ENCODE peak calls at places on chromosomes 13 and 19, in six cellular contexts. G, S, B, O, J and T are unnamed samples.

GRCh38 chr19:50906217-50906616 is 5.0 kb downstream of the KLK4 start:
- DNase-seq in B (no peak), J (no peak), S (peak; percentile 39), O (peak; percentile 14), G (peak; percentile 51), T (no peak)

GRCh38 chr19:18419699-18420460 is 682 bp downstream of the SSBP4 start:
- DNase-seq in J (no peak), G (no peak), B (no peak), S (no peak), O (peak; percentile 65), T (no peak)

GRCh38 chr13:71712988-71713653 is 153.9 kb downstream of the DACH1 start:
- DNase-seq in J (no peak), S (no peak), G (no peak), B (no peak), O (no peak), T (no peak)

GRCh38 chr13:39510296-39510695 is 92.7 kb downstream of the LHFPL6 start:
- DNase-seq in G (no peak), B (no peak), S (no peak), J (no peak), O (no peak), T (no peak)

GRCh38 chr13:21478881-21479808 is 20.0 kb upstream of the ZDHHC20 start:
- DNase-seq in B (no peak), J (no peak), S (peak; percentile 71), G (no peak), O (peak; percentile 30), T (no peak)

GRCh38 chr13:67299072-67299635 is 69.0 kb upstream of the PCDH9 start:
- DNase-seq in S (peak; percentile 47), B (no peak), O (no peak), J (no peak), G (no peak), T (no peak)

GRCh38 chr13:27622102-27622820 is 569 bp downstream of the POLR1D start:
- DNase-seq in G (no peak), O (peak; percentile 35), B (no peak), J (no peak), S (peak; percentile 20), T (no peak)

GRCh38 chr19:16076154-16076957 is at the start of gene TPM4:
- DNase-seq in G (peak; percentile 84), O (peak; percentile 94), S (peak; percentile 93), J (peak; percentile 96), B (peak; percentile 87), T (peak; percentile 99)

GRCh38 chr13:85582890-85583289 is 216.3 kb downstream of the SLITRK6 start:
- DNase-seq in G (no peak), J (no peak), O (no peak), S (no peak), B (no peak), T (no peak)

GRCh38 chr13:98576215-98576945 is 527 bp downstream of the STK24 start:
- DNase-seq in B (no peak), O (peak; percentile 70), G (peak; percentile 59), S (peak; percentile 12), J (peak; percentile 49), T (peak; percentile 82)

GRCh38 chr19:49301165-49301865 is 23.7 kb downstream of the SLC6A16 start:
- DNase-seq in B (peak; percentile 40), G (peak; percentile 79), J (peak; percentile 85), O (peak; percentile 84), S (peak; percentile 78), T (peak; percentile 71)

GRCh38 chr13:30745917-30746686 is 10.8 kb downstream of the ALOX5AP start:
- DNase-seq in O (peak; percentile 54), B (no peak), G (no peak), S (no peak), J (peak; percentile 47), T (no peak)

GRCh38 chr19:18576383-18576782 is 4.7 kb downstream of the UBA52 start:
- DNase-seq in G (no peak), S (no peak), B (no peak), J (no peak), O (no peak), T (no peak)

GRCh38 chr13:114142640-114143490 is 10.4 kb upstream of the RASA3 start:
- DNase-seq in J (peak; percentile 66), B (no peak), S (no peak), O (peak; percentile 78), G (peak; percentile 63), T (peak; percentile 64)

GRCh38 chr19:38045554-38046253 is 138.7 kb downstream of the SIPA1L3 start:
- DNase-seq in B (no peak), J (no peak), O (no peak), G (no peak), S (no peak), T (no peak)

GRCh38 chr19:38047048-38047435 is 140.0 kb downstream of the SIPA1L3 start:
- DNase-seq in S (peak; percentile 45), J (no peak), G (no peak), B (no peak), O (no peak), T (no peak)

GRCh38 chr19:38047641-38048040 is 140.6 kb downstream of the SIPA1L3 start:
- DNase-seq in O (no peak), G (no peak), J (no peak), S (no peak), B (no peak), T (no peak)

GRCh38 chr19:38044267-38045111 is 137.5 kb downstream of the SIPA1L3 start:
- DNase-seq in O (no peak), S (peak; percentile 42), G (no peak), B (no peak), J (no peak), T (no peak)

GRCh38 chr19:38046254-38047047 is 139.4 kb downstream of the SIPA1L3 start:
- DNase-seq in J (no peak), G (peak; percentile 35), S (no peak), O (peak; percentile 68), B (no peak), T (no peak)
- TF ChIP-seq CTCF in J (no peak), G (no peak), S (no peak), O (no peak), B (no peak), T (no peak)

GRCh38 chr19:3434630-3435553 is 45.4 kb downstream of the SMIM24 start:
- DNase-seq in B (peak; percentile 90), S (peak; percentile 95), J (peak; percentile 95), G (peak; percentile 95), O (peak; percentile 96), T (peak; percentile 98)
- TF ChIP-seq EP300 in B (peak; percentile 83), S (no peak), J (no peak), G (no peak), O (no peak), T (no peak)

GRCh38 chr13:107867701-107868661 is 347.4 kb downstream of the LIG4 start:
- DNase-seq in S (peak; percentile 15), G (peak; percentile 35), B (no peak), O (no peak), J (peak; percentile 22), T (no peak)
- TF ChIP-seq CTCF in S (peak; percentile 27), G (no peak), B (no peak), O (no peak), J (no peak), T (no peak)

GRCh38 chr13:106888148-106888547 is 320.2 kb upstream of the ARGLU1 start:
- DNase-seq in O (no peak), B (no peak), J (no peak), G (no peak), S (no peak), T (no peak)
- TF ChIP-seq EP300 in O (no peak), B (no peak), J (no peak), G (no peak), S (no peak), T (no peak)

GRCh38 chr19:3269972-3270667 is 45.7 kb downstream of the CELF5 start:
- DNase-seq in G (no peak), S (no peak), B (no peak), O (no peak), J (no peak), T (no peak)

GRCh38 chr19:3268763-3269162 is 44.3 kb downstream of the CELF5 start:
- DNase-seq in S (no peak), O (no peak), B (no peak), G (no peak), J (no peak), T (no peak)

GRCh38 chr19:3272952-3273351 is 48.5 kb downstream of the CELF5 start:
- DNase-seq in G (no peak), J (no peak), B (no peak), S (no peak), O (no peak), T (no peak)

GRCh38 chr19:3272532-3272931 is 48.1 kb downstream of the CELF5 start:
- DNase-seq in G (no peak), J (no peak), B (no peak), S (no peak), O (no peak), T (no peak)

DNA sequence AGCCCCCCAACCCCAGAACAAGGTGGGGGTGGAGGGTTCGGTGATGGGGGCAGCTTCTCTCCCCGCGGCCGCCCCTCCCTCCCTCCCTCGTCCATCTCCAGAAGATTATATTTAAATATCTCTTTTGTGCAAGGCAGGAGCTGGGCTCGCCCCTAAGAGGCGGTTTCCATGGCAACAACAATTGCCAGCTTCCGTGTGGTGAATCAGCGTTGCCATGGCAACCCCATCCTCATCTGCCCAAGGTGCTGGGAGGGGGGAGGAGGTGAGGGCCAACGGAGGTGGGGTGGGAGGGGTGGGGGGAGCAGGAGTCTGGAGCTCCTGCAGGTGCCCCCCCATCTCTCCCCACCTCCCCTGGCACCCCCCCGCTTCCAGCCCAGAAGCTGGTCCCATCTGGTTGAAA is 46.4 kb downstream of the CELF5 start:
- DNase-seq in S (peak; percentile 73), J (no peak), O (no peak), B (no peak), G (no peak), T (no peak)
- TF ChIP-seq CTCF in S (no peak), J (no peak), O (no peak), B (no peak), G (no peak), T (no peak)

DNA sequence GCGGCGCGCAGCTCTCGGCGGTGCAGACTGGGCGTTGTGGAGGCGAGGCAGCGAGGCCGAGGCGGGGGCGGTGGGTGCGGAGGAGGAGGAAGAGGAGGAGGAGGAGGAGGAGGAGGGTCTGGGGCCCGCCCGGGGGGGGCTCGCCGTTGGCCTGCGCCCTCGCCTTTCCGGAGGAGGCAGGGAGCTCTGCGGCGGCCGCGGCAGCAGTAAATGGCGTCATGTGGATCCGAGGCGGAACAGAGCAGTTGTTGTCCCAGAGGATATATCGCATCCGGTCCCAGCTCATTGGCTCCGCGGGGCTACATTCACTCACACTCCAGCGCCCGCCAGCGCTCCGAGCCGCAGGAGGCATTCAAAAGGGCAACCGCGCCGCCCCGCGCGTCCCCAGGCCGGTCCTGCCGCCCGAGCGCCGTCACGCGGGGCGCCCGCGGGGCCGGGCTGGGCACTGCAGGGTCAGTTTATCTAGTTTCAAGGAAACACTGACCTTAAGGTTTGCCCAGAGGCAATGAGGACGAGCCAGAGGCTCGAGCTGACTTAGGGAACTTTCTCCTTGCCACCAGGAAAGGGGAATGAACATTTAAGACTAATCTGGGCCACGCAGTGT is at the start of gene SPRY2:
- DNase-seq in S (peak; percentile 92), J (peak; percentile 95), G (peak; percentile 93), O (peak; percentile 94), B (peak; percentile 93), T (peak; percentile 97)
- TF ChIP-seq EP300 in S (no peak), J (no peak), G (no peak), O (no peak), B (no peak), T (no peak)

DNA sequence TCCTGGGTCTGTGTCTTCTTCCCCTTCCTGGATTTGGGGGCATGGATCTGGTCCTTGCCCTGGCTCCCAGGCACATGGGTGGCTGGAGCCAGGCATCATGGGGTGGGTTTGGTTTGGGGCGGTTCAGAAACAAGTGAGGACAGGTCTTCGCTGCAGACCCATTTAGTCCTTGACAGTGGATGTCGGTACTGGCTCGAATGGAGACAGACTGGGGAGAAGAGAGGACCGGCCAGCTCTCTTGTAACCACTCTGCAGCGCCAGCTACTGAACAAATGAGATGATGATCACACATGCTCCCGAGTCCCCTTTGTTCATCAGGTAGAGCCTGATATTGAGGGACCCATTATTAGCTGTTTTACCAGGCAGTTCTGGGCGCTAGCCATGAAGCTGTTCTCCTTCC is 64.5 kb downstream of the CHST8 start:
- DNase-seq in O (no peak), S (no peak), B (no peak), J (no peak), G (no peak), T (no peak)
- TF ChIP-seq CTCF in O (no peak), S (no peak), B (no peak), J (no peak), G (no peak), T (no peak)